ENCODE peak calls at places on chromosomes 11 and 22, in nine cellular contexts. One of them, this sample, is unnamed.

GRCh38 chr22:48167238-48167637 is 1404.8 kb downstream of the TBC1D22A start:
- DNase-seq in aorta: no peak
- DNase-seq in lower leg skin: no peak
- DNase-seq in naive thymus-derived CD4-positive, alpha-beta T cell: no peak
- DNase-seq in fibroblast of pulmonary artery: no peak
- DNase-seq in lung: no peak
- DNase-seq in AG09309: no peak
- DNase-seq in cardiac fibroblast: no peak
- DNase-seq in left ventricle myocardium inferior: no peak
- DNase-seq in this sample: no peak

GRCh38 chr11:83948205-83948604 is 662.0 kb upstream of the CCDC90B start:
- DNase-seq in lower leg skin: no peak
- DNase-seq in AG09309: no peak
- DNase-seq in left ventricle myocardium inferior: no peak
- DNase-seq in fibroblast of pulmonary artery: no peak
- DNase-seq in aorta: no peak
- DNase-seq in lung: no peak
- DNase-seq in naive thymus-derived CD4-positive, alpha-beta T cell: no peak
- DNase-seq in cardiac fibroblast: no peak
- DNase-seq in this sample: no peak

GRCh38 chr11:47152953-47153950 is 23.4 kb downstream of the ARFGAP2 start:
- DNase-seq in lung: peak
- DNase-seq in left ventricle myocardium inferior: peak
- DNase-seq in aorta: peak
- DNase-seq in lower leg skin: peak
- DNase-seq in AG09309: no peak
- DNase-seq in fibroblast of pulmonary artery: peak
- DNase-seq in naive thymus-derived CD4-positive, alpha-beta T cell: peak
- DNase-seq in cardiac fibroblast: peak
- DNase-seq in this sample: peak

GRCh38 chr11:130037058-130037457 is 32.6 kb upstream of the APLP2 start:
- DNase-seq in lower leg skin: no peak
- DNase-seq in aorta: no peak
- DNase-seq in naive thymus-derived CD4-positive, alpha-beta T cell: no peak
- DNase-seq in left ventricle myocardium inferior: no peak
- DNase-seq in cardiac fibroblast: peak
- DNase-seq in AG09309: no peak
- DNase-seq in fibroblast of pulmonary artery: peak
- DNase-seq in lung: no peak
- DNase-seq in this sample: no peak

GRCh38 chr11:77065878-77066228 is 918 bp upstream of the CAPN5 start:
- DNase-seq in aorta: no peak
- DNase-seq in left ventricle myocardium inferior: peak
- DNase-seq in fibroblast of pulmonary artery: peak
- DNase-seq in naive thymus-derived CD4-positive, alpha-beta T cell: peak
- DNase-seq in lower leg skin: peak
- DNase-seq in cardiac fibroblast: peak
- DNase-seq in lung: no peak
- DNase-seq in AG09309: no peak
- DNase-seq in this sample: peak

GRCh38 chr11:19919050-19919561 is 206.5 kb downstream of the NAV2 start:
- DNase-seq in lower leg skin: peak
- DNase-seq in naive thymus-derived CD4-positive, alpha-beta T cell: no peak
- DNase-seq in left ventricle myocardium inferior: peak
- DNase-seq in cardiac fibroblast: peak
- DNase-seq in fibroblast of pulmonary artery: peak
- DNase-seq in lung: peak
- DNase-seq in aorta: peak
- DNase-seq in AG09309: peak
- DNase-seq in this sample: no peak

GRCh38 chr11:17921620-17922473 is 91.0 kb downstream of the SERGEF start:
- DNase-seq in naive thymus-derived CD4-positive, alpha-beta T cell: no peak
- DNase-seq in aorta: no peak
- DNase-seq in fibroblast of pulmonary artery: peak
- DNase-seq in cardiac fibroblast: peak
- DNase-seq in lower leg skin: peak
- DNase-seq in left ventricle myocardium inferior: no peak
- DNase-seq in lung: no peak
- DNase-seq in AG09309: peak
- DNase-seq in this sample: peak

GRCh38 chr11:33692013-33692504 is 8.6 kb downstream of the C11orf91 start:
- DNase-seq in fibroblast of pulmonary artery: peak
- DNase-seq in left ventricle myocardium inferior: peak
- DNase-seq in lung: peak
- DNase-seq in cardiac fibroblast: peak
- DNase-seq in lower leg skin: peak
- DNase-seq in aorta: peak
- DNase-seq in naive thymus-derived CD4-positive, alpha-beta T cell: no peak
- DNase-seq in AG09309: peak
- DNase-seq in this sample: peak

GRCh38 chr11:31757245-31757835 is 53.8 kb downstream of the PAX6 start:
- DNase-seq in aorta: no peak
- DNase-seq in lung: no peak
- DNase-seq in AG09309: no peak
- DNase-seq in lower leg skin: no peak
- DNase-seq in naive thymus-derived CD4-positive, alpha-beta T cell: no peak
- DNase-seq in fibroblast of pulmonary artery: peak
- DNase-seq in cardiac fibroblast: peak
- DNase-seq in left ventricle myocardium inferior: no peak
- DNase-seq in this sample: no peak

GRCh38 chr11:96265236-96265737 is 77.7 kb downstream of the MAML2 start:
- DNase-seq in aorta: no peak
- DNase-seq in fibroblast of pulmonary artery: no peak
- DNase-seq in cardiac fibroblast: no peak
- DNase-seq in left ventricle myocardium inferior: no peak
- DNase-seq in lung: no peak
- DNase-seq in lower leg skin: no peak
- DNase-seq in naive thymus-derived CD4-positive, alpha-beta T cell: no peak
- DNase-seq in AG09309: no peak
- DNase-seq in this sample: no peak

GRCh38 chr11:1047576-1048156 is 11.1 kb upstream of the MUC6 start:
- DNase-seq in naive thymus-derived CD4-positive, alpha-beta T cell: no peak
- DNase-seq in AG09309: no peak
- DNase-seq in left ventricle myocardium inferior: no peak
- DNase-seq in aorta: no peak
- DNase-seq in cardiac fibroblast: no peak
- DNase-seq in lung: no peak
- DNase-seq in lower leg skin: no peak
- DNase-seq in fibroblast of pulmonary artery: no peak
- DNase-seq in this sample: no peak

GRCh38 chr11:14612624-14613023 is 31.0 kb upstream of the PDE3B start:
- DNase-seq in lung: no peak
- DNase-seq in naive thymus-derived CD4-positive, alpha-beta T cell: no peak
- DNase-seq in AG09309: no peak
- DNase-seq in fibroblast of pulmonary artery: no peak
- DNase-seq in left ventricle myocardium inferior: no peak
- DNase-seq in cardiac fibroblast: no peak
- DNase-seq in aorta: no peak
- DNase-seq in lower leg skin: no peak
- DNase-seq in this sample: no peak

DNA sequence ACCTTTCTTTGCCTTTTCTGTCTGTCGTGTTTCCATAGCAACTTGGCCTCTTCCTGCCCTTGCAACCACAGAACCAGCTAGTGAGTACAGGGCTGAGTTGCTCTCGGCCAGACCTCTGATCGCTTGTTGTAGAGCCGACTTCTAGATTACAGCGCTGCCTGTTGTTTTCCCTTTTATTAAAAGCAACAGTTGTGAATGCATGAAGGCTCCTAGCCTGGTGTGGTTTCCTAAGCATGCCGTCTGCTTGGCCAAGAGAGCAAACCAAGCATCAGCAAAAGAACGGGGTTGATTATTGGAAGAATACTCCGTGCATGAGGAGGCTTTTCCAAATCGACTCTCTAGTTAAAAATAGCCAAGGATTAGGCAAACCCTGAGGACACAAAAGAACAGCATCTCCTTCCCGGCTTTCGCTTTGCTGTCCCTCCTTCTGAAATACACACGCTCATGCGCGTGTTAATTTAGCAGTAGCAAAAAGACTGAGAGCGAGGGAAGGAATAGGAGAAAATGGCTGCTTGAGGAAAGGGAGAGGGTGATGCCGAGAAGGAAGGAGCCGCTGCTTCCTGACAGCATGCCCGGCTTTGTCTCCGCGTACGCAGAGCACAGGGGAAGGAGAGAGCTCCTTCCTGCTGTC is 71.5 kb upstream of the TTC12 start:
- DNase-seq in naive thymus-derived CD4-positive, alpha-beta T cell: no peak
- DNase-seq in left ventricle myocardium inferior: no peak
- DNase-seq in fibroblast of pulmonary artery: peak
- DNase-seq in cardiac fibroblast: peak
- DNase-seq in AG09309: peak
- DNase-seq in lower leg skin: no peak
- DNase-seq in lung: no peak
- DNase-seq in aorta: no peak
- DNase-seq in this sample: no peak
- H3K4me3 ChIP-seq in naive thymus-derived CD4-positive, alpha-beta T cell: peak
- H3K4me3 ChIP-seq in left ventricle myocardium inferior: peak
- H3K4me3 ChIP-seq in fibroblast of pulmonary artery: peak
- H3K4me3 ChIP-seq in cardiac fibroblast: peak
- H3K4me3 ChIP-seq in AG09309: peak
- H3K4me3 ChIP-seq in lower leg skin: no peak
- H3K4me3 ChIP-seq in lung: no peak
- H3K4me3 ChIP-seq in aorta: peak
- H3K4me3 ChIP-seq in this sample: peak

GRCh38 chr11:124769804-124770774 is 8.0 kb upstream of the ESAM start:
- DNase-seq in naive thymus-derived CD4-positive, alpha-beta T cell: no peak
- DNase-seq in aorta: no peak
- DNase-seq in fibroblast of pulmonary artery: peak
- DNase-seq in AG09309: no peak
- DNase-seq in cardiac fibroblast: peak
- DNase-seq in lung: no peak
- DNase-seq in lower leg skin: no peak
- DNase-seq in left ventricle myocardium inferior: no peak
- DNase-seq in this sample: no peak

GRCh38 chr11:124766156-124766555 is 4.1 kb upstream of the ESAM start:
- DNase-seq in lung: no peak
- DNase-seq in aorta: no peak
- DNase-seq in cardiac fibroblast: no peak
- DNase-seq in lower leg skin: no peak
- DNase-seq in naive thymus-derived CD4-positive, alpha-beta T cell: no peak
- DNase-seq in fibroblast of pulmonary artery: no peak
- DNase-seq in AG09309: no peak
- DNase-seq in left ventricle myocardium inferior: no peak
- DNase-seq in this sample: no peak

GRCh38 chr11:124763156-124763947 is 1.3 kb upstream of the ESAM start:
- DNase-seq in lower leg skin: peak
- DNase-seq in aorta: peak
- DNase-seq in cardiac fibroblast: peak
- DNase-seq in lung: peak
- DNase-seq in AG09309: no peak
- DNase-seq in left ventricle myocardium inferior: peak
- DNase-seq in fibroblast of pulmonary artery: peak
- DNase-seq in naive thymus-derived CD4-positive, alpha-beta T cell: peak
- DNase-seq in this sample: peak

DNA sequence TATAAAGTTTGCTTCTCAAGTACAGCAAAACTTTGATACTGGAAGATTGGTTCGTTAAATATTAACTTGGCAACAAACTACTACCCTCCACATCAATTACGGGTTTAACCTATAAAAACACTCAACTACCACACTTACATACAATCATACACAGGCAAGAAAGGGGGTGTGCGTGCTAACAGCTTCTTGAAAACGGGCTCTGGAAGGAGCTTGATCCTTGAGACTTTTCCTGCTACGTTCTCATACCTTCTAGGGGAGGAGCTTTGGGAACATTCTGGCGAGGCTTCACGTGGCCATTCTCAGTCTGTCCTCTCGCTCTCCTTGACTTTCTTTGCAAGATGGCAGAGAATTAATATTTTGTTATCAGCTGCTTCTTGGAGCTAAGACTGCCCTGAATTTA is 6.8 kb upstream of the ESAM start:
- DNase-seq in lung: no peak
- DNase-seq in lower leg skin: no peak
- DNase-seq in fibroblast of pulmonary artery: no peak
- DNase-seq in AG09309: no peak
- DNase-seq in left ventricle myocardium inferior: no peak
- DNase-seq in naive thymus-derived CD4-positive, alpha-beta T cell: no peak
- DNase-seq in aorta: no peak
- DNase-seq in cardiac fibroblast: no peak
- DNase-seq in this sample: no peak
- H3K4me3 ChIP-seq in lung: no peak
- H3K4me3 ChIP-seq in lower leg skin: no peak
- H3K4me3 ChIP-seq in fibroblast of pulmonary artery: no peak
- H3K4me3 ChIP-seq in AG09309: no peak
- H3K4me3 ChIP-seq in left ventricle myocardium inferior: no peak
- H3K4me3 ChIP-seq in naive thymus-derived CD4-positive, alpha-beta T cell: no peak
- H3K4me3 ChIP-seq in aorta: no peak
- H3K4me3 ChIP-seq in cardiac fibroblast: no peak
- H3K4me3 ChIP-seq in this sample: no peak

GRCh38 chr11:118401151-118401879 is at the start of gene ATP5MG:
- DNase-seq in naive thymus-derived CD4-positive, alpha-beta T cell: peak
- DNase-seq in aorta: peak
- DNase-seq in fibroblast of pulmonary artery: peak
- DNase-seq in lower leg skin: peak
- DNase-seq in lung: peak
- DNase-seq in cardiac fibroblast: peak
- DNase-seq in AG09309: peak
- DNase-seq in left ventricle myocardium inferior: peak
- DNase-seq in this sample: peak
- H3K4me3 ChIP-seq in naive thymus-derived CD4-positive, alpha-beta T cell: peak
- H3K4me3 ChIP-seq in aorta: peak
- H3K4me3 ChIP-seq in fibroblast of pulmonary artery: peak
- H3K4me3 ChIP-seq in lower leg skin: peak
- H3K4me3 ChIP-seq in lung: peak
- H3K4me3 ChIP-seq in cardiac fibroblast: peak
- H3K4me3 ChIP-seq in AG09309: peak
- H3K4me3 ChIP-seq in left ventricle myocardium inferior: peak
- H3K4me3 ChIP-seq in this sample: peak

DNA sequence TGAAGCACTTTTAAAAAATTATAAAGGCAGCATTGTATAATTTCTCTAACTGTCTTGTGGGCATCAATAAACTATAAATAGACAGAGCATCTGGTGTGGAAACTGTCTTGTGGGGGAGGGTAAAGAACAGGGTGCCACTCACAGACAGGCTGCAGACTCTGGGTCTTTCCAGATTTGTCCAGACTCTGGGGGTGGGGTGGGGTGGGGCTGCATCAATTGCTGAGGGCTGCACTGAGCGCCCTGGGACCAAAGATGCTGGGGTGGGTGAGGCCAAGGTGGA is 333.4 kb downstream of the BUD13 start:
- DNase-seq in aorta: no peak
- DNase-seq in left ventricle myocardium inferior: no peak
- DNase-seq in AG09309: no peak
- DNase-seq in lower leg skin: no peak
- DNase-seq in naive thymus-derived CD4-positive, alpha-beta T cell: no peak
- DNase-seq in cardiac fibroblast: no peak
- DNase-seq in fibroblast of pulmonary artery: no peak
- DNase-seq in lung: no peak
- DNase-seq in this sample: no peak
- H3K4me3 ChIP-seq in aorta: no peak
- H3K4me3 ChIP-seq in left ventricle myocardium inferior: no peak
- H3K4me3 ChIP-seq in AG09309: no peak
- H3K4me3 ChIP-seq in lower leg skin: no peak
- H3K4me3 ChIP-seq in naive thymus-derived CD4-positive, alpha-beta T cell: no peak
- H3K4me3 ChIP-seq in cardiac fibroblast: no peak
- H3K4me3 ChIP-seq in fibroblast of pulmonary artery: no peak
- H3K4me3 ChIP-seq in lung: no peak
- H3K4me3 ChIP-seq in this sample: no peak

GRCh38 chr22:20118572-20119020 is 1.6 kb upstream of the TRMT2A start:
- DNase-seq in aorta: peak
- DNase-seq in naive thymus-derived CD4-positive, alpha-beta T cell: no peak
- DNase-seq in cardiac fibroblast: no peak
- DNase-seq in lower leg skin: no peak
- DNase-seq in left ventricle myocardium inferior: peak
- DNase-seq in fibroblast of pulmonary artery: no peak
- DNase-seq in AG09309: no peak
- DNase-seq in lung: no peak
- DNase-seq in this sample: peak
- H3K4me3 ChIP-seq in aorta: no peak
- H3K4me3 ChIP-seq in naive thymus-derived CD4-positive, alpha-beta T cell: peak
- H3K4me3 ChIP-seq in cardiac fibroblast: peak
- H3K4me3 ChIP-seq in lower leg skin: no peak
- H3K4me3 ChIP-seq in left ventricle myocardium inferior: peak
- H3K4me3 ChIP-seq in fibroblast of pulmonary artery: peak
- H3K4me3 ChIP-seq in AG09309: peak
- H3K4me3 ChIP-seq in lung: no peak
- H3K4me3 ChIP-seq in this sample: peak